ENCODE peak calls at places on chromosomes 1 and 21, in eight cellular contexts. One of them, this sample, is unnamed.

GRCh38 chr1:186189156-186189555 is 185.9 kb downstream of the TPR start:
- DNase-seq in PC-9: no peak
- DNase-seq in fibroblast of lung: no peak
- DNase-seq in hepatocyte: no peak
- DNase-seq in K562: no peak
- DNase-seq in endothelial cell of umbilical vein: no peak
- DNase-seq in HCT116: no peak
- DNase-seq in PC-3: no peak
- DNase-seq in this sample: no peak

GRCh38 chr1:31064685-31065309 is 720 bp downstream of the PUM1 start:
- DNase-seq in K562: no peak
- DNase-seq in fibroblast of lung: peak; percentile 44
- DNase-seq in HCT116: no peak
- DNase-seq in endothelial cell of umbilical vein: peak; percentile 68
- DNase-seq in hepatocyte: no peak
- DNase-seq in PC-9: no peak
- DNase-seq in PC-3: peak; percentile 13
- DNase-seq in this sample: no peak

GRCh38 chr1:156298852-156299357 is at the start of gene VHLL:
- DNase-seq in HCT116: no peak
- DNase-seq in endothelial cell of umbilical vein: no peak
- DNase-seq in PC-3: no peak
- DNase-seq in PC-9: no peak
- DNase-seq in fibroblast of lung: no peak
- DNase-seq in K562: no peak
- DNase-seq in hepatocyte: no peak
- DNase-seq in this sample: no peak

GRCh38 chr1:165290143-165290542 is 66.4 kb downstream of the LMX1A start:
- DNase-seq in HCT116: no peak
- DNase-seq in K562: no peak
- DNase-seq in fibroblast of lung: no peak
- DNase-seq in PC-9: no peak
- DNase-seq in PC-3: peak; percentile 57
- DNase-seq in endothelial cell of umbilical vein: no peak
- DNase-seq in hepatocyte: no peak
- DNase-seq in this sample: peak; percentile 42

GRCh38 chr21:41364308-41364707 is 2.5 kb downstream of the MX2 start:
- DNase-seq in PC-9: no peak
- DNase-seq in PC-3: peak; percentile 29
- DNase-seq in hepatocyte: no peak
- DNase-seq in HCT116: no peak
- DNase-seq in endothelial cell of umbilical vein: no peak
- DNase-seq in K562: no peak
- DNase-seq in fibroblast of lung: no peak
- DNase-seq in this sample: no peak

GRCh38 chr1:227952374-227953021 is 4.8 kb upstream of the WNT9A start:
- DNase-seq in PC-9: no peak
- DNase-seq in hepatocyte: no peak
- DNase-seq in fibroblast of lung: no peak
- DNase-seq in endothelial cell of umbilical vein: no peak
- DNase-seq in PC-3: no peak
- DNase-seq in K562: peak; percentile 8
- DNase-seq in HCT116: no peak
- DNase-seq in this sample: no peak

GRCh38 chr1:243287652-243288051 is 31.8 kb downstream of the SDCCAG8 start:
- DNase-seq in PC-9: peak; percentile 59
- DNase-seq in PC-3: peak; percentile 91
- DNase-seq in fibroblast of lung: peak; percentile 87
- DNase-seq in K562: no peak
- DNase-seq in endothelial cell of umbilical vein: peak; percentile 95
- DNase-seq in hepatocyte: no peak
- DNase-seq in HCT116: no peak
- DNase-seq in this sample: no peak

GRCh38 chr21:24420694-24421093 is 1186.6 kb downstream of the MRPL39 start:
- DNase-seq in endothelial cell of umbilical vein: no peak
- DNase-seq in PC-9: no peak
- DNase-seq in PC-3: no peak
- DNase-seq in HCT116: no peak
- DNase-seq in K562: no peak
- DNase-seq in hepatocyte: no peak
- DNase-seq in fibroblast of lung: no peak
- DNase-seq in this sample: no peak

DNA sequence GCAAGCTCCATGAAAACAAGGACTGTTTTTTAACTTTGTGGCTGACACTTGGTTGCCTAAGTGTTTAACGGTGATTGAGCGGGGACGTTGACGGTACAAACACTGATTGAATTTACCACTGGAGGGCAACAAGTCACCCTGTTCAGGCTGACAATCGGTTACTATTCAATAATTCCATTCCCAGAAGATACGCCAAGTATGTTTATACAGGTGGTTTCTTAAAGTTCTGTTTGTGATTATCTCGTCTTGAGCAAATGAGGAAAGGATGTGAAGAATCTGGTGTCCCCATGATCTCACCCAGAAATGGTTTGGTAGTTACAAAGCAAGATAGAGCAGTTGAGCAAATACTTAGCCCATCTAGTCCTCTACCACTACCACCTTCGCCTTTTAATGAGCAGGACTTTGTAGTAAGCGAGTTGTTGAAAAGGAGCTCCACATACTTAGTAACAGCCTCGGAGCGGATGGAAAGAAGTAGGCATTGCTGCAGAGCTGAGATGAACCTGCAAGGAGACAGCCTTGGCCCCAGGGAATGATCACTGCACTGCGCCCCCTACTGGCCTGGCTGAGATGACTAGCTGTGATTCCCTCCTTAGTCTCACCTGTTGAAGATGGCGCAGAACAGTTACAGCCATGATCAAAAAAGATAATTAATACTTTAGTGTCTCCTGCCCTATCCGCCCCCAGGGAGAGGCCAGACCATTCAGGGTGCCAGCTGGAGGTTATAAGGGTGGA is 36.3 kb downstream of the IFNAR1 start:
- DNase-seq in K562: peak; percentile 88
- DNase-seq in endothelial cell of umbilical vein: peak; percentile 77
- DNase-seq in PC-3: peak; percentile 84
- DNase-seq in fibroblast of lung: peak; percentile 56
- DNase-seq in HCT116: no peak
- DNase-seq in hepatocyte: peak; percentile 81
- DNase-seq in PC-9: no peak
- DNase-seq in this sample: peak; percentile 90
- TF ChIP-seq EZH2 in K562: no peak
- TF ChIP-seq EZH2 in endothelial cell of umbilical vein: no peak
- TF ChIP-seq EZH2 in PC-3: no peak
- TF ChIP-seq EZH2 in fibroblast of lung: no peak
- TF ChIP-seq EZH2 in HCT116: no peak
- TF ChIP-seq EZH2 in hepatocyte: no peak
- TF ChIP-seq EZH2 in PC-9: no peak
- TF ChIP-seq EZH2 in this sample: no peak

GRCh38 chr1:2232255-2232915 is 4.3 kb downstream of the SKI start:
- DNase-seq in HCT116: no peak
- DNase-seq in fibroblast of lung: no peak
- DNase-seq in K562: peak; percentile 30
- DNase-seq in PC-3: no peak
- DNase-seq in PC-9: no peak
- DNase-seq in hepatocyte: no peak
- DNase-seq in endothelial cell of umbilical vein: no peak
- DNase-seq in this sample: no peak

GRCh38 chr1:2230781-2231666 is 2.9 kb downstream of the SKI start:
- DNase-seq in K562: peak; percentile 53
- DNase-seq in endothelial cell of umbilical vein: peak; percentile 28
- DNase-seq in PC-3: peak; percentile 60
- DNase-seq in HCT116: no peak
- DNase-seq in hepatocyte: no peak
- DNase-seq in fibroblast of lung: peak; percentile 18
- DNase-seq in PC-9: peak; percentile 45
- DNase-seq in this sample: peak; percentile 20

GRCh38 chr1:2229921-2230700 is 2.0 kb downstream of the SKI start:
- DNase-seq in K562: peak; percentile 27
- DNase-seq in fibroblast of lung: peak; percentile 50
- DNase-seq in PC-3: peak; percentile 52
- DNase-seq in HCT116: no peak
- DNase-seq in hepatocyte: peak; percentile 49
- DNase-seq in endothelial cell of umbilical vein: peak; percentile 52
- DNase-seq in PC-9: no peak
- DNase-seq in this sample: peak; percentile 50

GRCh38 chr1:2232916-2233438 is 4.9 kb downstream of the SKI start:
- DNase-seq in fibroblast of lung: no peak
- DNase-seq in endothelial cell of umbilical vein: peak; percentile 25
- DNase-seq in PC-9: no peak
- DNase-seq in HCT116: no peak
- DNase-seq in hepatocyte: no peak
- DNase-seq in PC-3: no peak
- DNase-seq in K562: no peak
- DNase-seq in this sample: peak; percentile 3

GRCh38 chr1:2231667-2232254 is 3.6 kb downstream of the SKI start:
- DNase-seq in fibroblast of lung: peak; percentile 81
- DNase-seq in PC-9: peak; percentile 53
- DNase-seq in PC-3: peak; percentile 68
- DNase-seq in K562: peak; percentile 81
- DNase-seq in hepatocyte: peak; percentile 72
- DNase-seq in HCT116: no peak
- DNase-seq in endothelial cell of umbilical vein: peak; percentile 90
- DNase-seq in this sample: peak; percentile 64
- H3K79me2 ChIP-seq in fibroblast of lung: peaks cover 79% of the 10 kb centered on the region
- H3K79me2 ChIP-seq in PC-9: peaks cover 81% of the 10 kb centered on the region
- H3K79me2 ChIP-seq in PC-3: peaks cover 83% of the 10 kb centered on the region
- H3K79me2 ChIP-seq in K562: peaks cover 83% of the 10 kb centered on the region
- H3K79me2 ChIP-seq in hepatocyte: peaks cover 84% of the 10 kb centered on the region
- H3K79me2 ChIP-seq in HCT116: peaks cover 81% of the 10 kb centered on the region
- H3K79me2 ChIP-seq in endothelial cell of umbilical vein: peaks cover 81% of the 10 kb centered on the region
- H3K79me2 ChIP-seq in this sample: peaks cover 80% of the 10 kb centered on the region

GRCh38 chr1:39293375-39294070 is 89.0 kb downstream of the MACF1 start:
- DNase-seq in endothelial cell of umbilical vein: no peak
- DNase-seq in fibroblast of lung: no peak
- DNase-seq in PC-3: no peak
- DNase-seq in HCT116: no peak
- DNase-seq in K562: no peak
- DNase-seq in hepatocyte: no peak
- DNase-seq in PC-9: no peak
- DNase-seq in this sample: no peak
- H3K4me3 ChIP-seq in endothelial cell of umbilical vein: no peak overlapping the region
- H3K4me3 ChIP-seq in fibroblast of lung: no peak overlapping the region
- H3K4me3 ChIP-seq in PC-3: no peak overlapping the region
- H3K4me3 ChIP-seq in HCT116: no peak overlapping the region
- H3K4me3 ChIP-seq in K562: no peak overlapping the region
- H3K4me3 ChIP-seq in hepatocyte: no peak overlapping the region
- H3K4me3 ChIP-seq in PC-9: no peak overlapping the region
- H3K4me3 ChIP-seq in this sample: no peak overlapping the region

GRCh38 chr1:229433364-229434004 is 410 bp downstream of the ACTA1 start:
- DNase-seq in K562: no peak
- DNase-seq in hepatocyte: no peak
- DNase-seq in HCT116: no peak
- DNase-seq in endothelial cell of umbilical vein: no peak
- DNase-seq in PC-3: no peak
- DNase-seq in PC-9: no peak
- DNase-seq in fibroblast of lung: no peak
- DNase-seq in this sample: no peak

GRCh38 chr1:229436178-229436577 is 2.3 kb upstream of the ACTA1 start:
- DNase-seq in HCT116: no peak
- DNase-seq in PC-9: no peak
- DNase-seq in endothelial cell of umbilical vein: no peak
- DNase-seq in PC-3: no peak
- DNase-seq in K562: no peak
- DNase-seq in fibroblast of lung: no peak
- DNase-seq in hepatocyte: no peak
- DNase-seq in this sample: no peak

GRCh38 chr1:229434005-229434640 is at the start of gene ACTA1:
- DNase-seq in PC-9: no peak
- DNase-seq in K562: no peak
- DNase-seq in fibroblast of lung: no peak
- DNase-seq in endothelial cell of umbilical vein: no peak
- DNase-seq in HCT116: no peak
- DNase-seq in hepatocyte: no peak
- DNase-seq in PC-3: no peak
- DNase-seq in this sample: peak; percentile 77

GRCh38 chr1:229432905-229433304 is 989 bp downstream of the ACTA1 start:
- DNase-seq in K562: no peak
- DNase-seq in PC-9: no peak
- DNase-seq in PC-3: no peak
- DNase-seq in HCT116: no peak
- DNase-seq in fibroblast of lung: no peak
- DNase-seq in endothelial cell of umbilical vein: no peak
- DNase-seq in hepatocyte: no peak
- DNase-seq in this sample: peak; percentile 6

DNA sequence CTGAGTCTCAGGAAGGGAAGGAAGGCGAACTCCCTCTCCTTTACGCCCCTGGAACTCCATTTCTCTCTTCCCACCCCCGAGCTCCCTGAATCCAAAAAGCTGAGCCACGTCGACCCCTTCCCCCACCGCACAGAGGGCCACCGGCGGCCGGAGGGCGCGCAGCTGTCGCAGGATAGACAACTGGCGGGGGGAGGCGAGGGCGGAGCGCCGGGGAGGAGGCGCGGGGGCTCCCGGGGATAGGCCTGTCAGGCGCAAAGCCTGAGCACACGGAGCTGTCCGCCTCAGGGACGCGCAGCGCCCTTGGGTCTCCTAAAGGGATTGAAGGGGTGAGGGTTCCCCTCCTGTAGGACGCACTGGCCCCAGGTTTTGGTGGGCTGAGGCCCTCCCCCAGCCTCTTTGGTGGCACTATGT is 752 bp upstream of the ACTA1 start:
- DNase-seq in HCT116: no peak
- DNase-seq in endothelial cell of umbilical vein: no peak
- DNase-seq in fibroblast of lung: no peak
- DNase-seq in hepatocyte: no peak
- DNase-seq in K562: no peak
- DNase-seq in PC-3: no peak
- DNase-seq in PC-9: no peak
- DNase-seq in this sample: peak; percentile 72
- TF ChIP-seq EZH2 in HCT116: no peak
- TF ChIP-seq EZH2 in endothelial cell of umbilical vein: no peak
- TF ChIP-seq EZH2 in fibroblast of lung: no peak
- TF ChIP-seq EZH2 in hepatocyte: no peak
- TF ChIP-seq EZH2 in K562: no peak
- TF ChIP-seq EZH2 in PC-3: no peak
- TF ChIP-seq EZH2 in PC-9: no peak
- TF ChIP-seq EZH2 in this sample: peak; percentile 10

DNA sequence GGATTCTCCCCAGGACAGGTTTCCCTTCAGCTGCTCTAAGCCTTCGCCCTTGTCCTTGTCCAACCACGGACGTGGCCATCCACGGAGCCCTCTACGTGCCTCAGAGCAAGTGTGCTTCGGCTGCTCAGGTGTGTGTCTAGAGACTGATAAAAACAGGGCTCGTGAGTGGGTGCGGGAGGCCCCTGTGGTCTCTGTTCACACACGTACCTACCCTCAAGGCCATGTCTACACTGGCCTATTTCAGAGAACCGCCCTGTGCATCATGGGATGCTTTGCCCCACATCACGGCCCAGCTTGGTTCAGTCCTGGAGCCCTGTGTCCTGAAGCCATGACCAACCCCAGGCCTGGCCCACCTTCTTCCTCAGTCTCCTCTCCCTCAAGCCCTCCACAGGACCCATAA is 24.6 kb upstream of the RUNX3 start:
- DNase-seq in hepatocyte: no peak
- DNase-seq in PC-3: no peak
- DNase-seq in PC-9: no peak
- DNase-seq in fibroblast of lung: no peak
- DNase-seq in HCT116: no peak
- DNase-seq in endothelial cell of umbilical vein: no peak
- DNase-seq in K562: no peak
- DNase-seq in this sample: no peak
- H3K79me2 ChIP-seq in hepatocyte: no peaks in the 10 kb centered on the region
- H3K79me2 ChIP-seq in PC-3: no peaks in the 10 kb centered on the region
- H3K79me2 ChIP-seq in PC-9: no peaks in the 10 kb centered on the region
- H3K79me2 ChIP-seq in fibroblast of lung: no peaks in the 10 kb centered on the region
- H3K79me2 ChIP-seq in HCT116: no peaks in the 10 kb centered on the region
- H3K79me2 ChIP-seq in endothelial cell of umbilical vein: no peaks in the 10 kb centered on the region
- H3K79me2 ChIP-seq in K562: no peaks in the 10 kb centered on the region
- H3K79me2 ChIP-seq in this sample: no peaks in the 10 kb centered on the region

This sample was measured in GM23338.